ENCODE peak calls at places on chromosomes 7 and 10, in four cellular contexts. O is prostate gland, K is breast epithelium, L is stomach. W is an unnamed sample. For H3K4me1, the result is how much of the 10 kb centered on the place peaks cover.

GRCh38 chr7:155405399-155406318 is 52.3 kb upstream of the EN2 start:
- DNase-seq in K (no peak), L (no peak), O (no peak), W (no peak)

GRCh38 chr10:118238573-118239240 is 103.4 kb downstream of the FAM204A start:
- DNase-seq in K (no peak), L (no peak), O (no peak), W (no peak)

GRCh38 chr10:123007558-123008378 is 827 bp downstream of the IKZF5 start:
- DNase-seq in L (peak), K (no peak), O (peak), W (peak)

GRCh38 chr7:155986497-155987160 is 174.4 kb upstream of the SHH start:
- DNase-seq in K (no peak), L (no peak), O (no peak), W (peak)

GRCh38 chr7:149799397-149800168 is 26.2 kb upstream of the ZNF467 start:
- DNase-seq in O (no peak), K (no peak), L (peak), W (no peak)

GRCh38 chr7:81638216-81638615 is 131.6 kb downstream of the HGF start:
- DNase-seq in O (no peak), K (no peak), L (no peak), W (no peak)

GRCh38 chr7:29895557-29895956 is 89.2 kb downstream of the WIPF3 start:
- DNase-seq in O (no peak), K (no peak), L (no peak), W (no peak)

GRCh38 chr10:37623506-37623905 is 233.9 kb downstream of the ZNF248 start:
- DNase-seq in O (no peak), L (no peak), K (no peak), W (no peak)

GRCh38 chr10:98326621-98327027 is 58.6 kb upstream of the LOXL4 start:
- DNase-seq in L (no peak), K (no peak), O (no peak), W (no peak)

GRCh38 chr10:58625070-58625469 is 112.4 kb downstream of the BICC1 start:
- DNase-seq in L (no peak), O (no peak), K (no peak), W (no peak)

GRCh38 chr7:80259-81236 is 111.8 kb upstream of the FAM20C start:
- DNase-seq in L (peak), K (no peak), O (no peak), W (peak)

GRCh38 chr10:60901561-60902235 is 42.3 kb downstream of the RHOBTB1 start:
- DNase-seq in O (no peak), L (peak), K (no peak), W (no peak)

GRCh38 chr7:156635529-156636385 is 4.8 kb upstream of the RNF32 start:
- DNase-seq in O (no peak), K (no peak), L (no peak), W (no peak)

GRCh38 chr10:86267286-86268195 is 99.1 kb downstream of the GRID1 start:
- DNase-seq in O (no peak), K (no peak), L (peak), W (peak)

GRCh38 chr7:38211940-38212339 is 33.9 kb downstream of the STARD3NL start:
- DNase-seq in K (no peak), L (no peak), O (no peak), W (peak)

GRCh38 chr7:159120540-159120919 is 24.1 kb downstream of the VIPR2 start:
- DNase-seq in O (no peak), K (no peak), L (no peak), W (no peak)

GRCh38 chr10:42929236-42929635 is 146.6 kb downstream of the BMS1 start:
- DNase-seq in L (no peak), O (no peak), K (no peak), W (no peak)

GRCh38 chr7:29319719-29320521 is 125.3 kb downstream of the CHN2 start:
- DNase-seq in K (no peak), O (no peak), L (no peak), W (no peak)

GRCh38 chr10:79378647-79379511 is 31.6 kb downstream of the PPIF start:
- DNase-seq in K (peak), L (peak), O (no peak), W (peak)

GRCh38 chr7:51785171-51785570 is 468.6 kb upstream of the COBL start:
- DNase-seq in O (no peak), K (no peak), L (no peak), W (no peak)

GRCh38 chr7:86972072-86972471 is 87.4 kb downstream of the ELAPOR2 start:
- DNase-seq in K (no peak), L (no peak), O (no peak), W (no peak)

GRCh38 chr7:152313217-152313616 is 122.6 kb downstream of the KMT2C start:
- DNase-seq in L (no peak), O (no peak), K (no peak), W (no peak)

GRCh38 chr7:131109757-131110293 is 217.9 kb upstream of the MKLN1 start:
- DNase-seq in O (peak), L (peak), K (peak), W (peak)

GRCh38 chr7:75842836-75843446 is 29.3 kb upstream of the CCL24 start:
- DNase-seq in K (no peak), L (peak), O (peak), W (no peak)

GRCh38 chr10:101903827-101904520 is 60.4 kb upstream of the KCNIP2 start:
- DNase-seq in O (no peak), K (no peak), L (no peak), W (no peak)

GRCh38 chr10:94992811-94993210 is 54.4 kb downstream of the CYP2C9 start:
- DNase-seq in K (no peak), L (no peak), O (no peak), W (no peak)

GRCh38 chr10:126905776-126906703 is 812 bp downstream of the DOCK1 start:
- DNase-seq in O (no peak), L (peak), K (peak), W (peak)

GRCh38 chr10:96512997-96513685 is 585 bp downstream of the TLL2 start:
- DNase-seq in L (no peak), K (no peak), O (no peak), W (no peak)

GRCh38 chr7:3172768-3173280 is 128.2 kb upstream of the SDK1 start:
- DNase-seq in L (no peak), O (no peak), K (no peak), W (no peak)
- TF ChIP-seq CTCF in L (no peak), O (no peak), K (no peak), W (no peak)

GRCh38 chr7:2521341-2521745 is 1.8 kb downstream of the LFNG start:
- DNase-seq in L (no peak), K (no peak), O (no peak), W (no peak)

GRCh38 chr7:2520808-2521146 is 1.2 kb downstream of the LFNG start:
- DNase-seq in K (no peak), O (no peak), L (no peak), W (no peak)

GRCh38 chr7:2523461-2523905 is 3.9 kb downstream of the LFNG start:
- DNase-seq in K (peak), L (peak), O (peak), W (no peak)

GRCh38 chr7:2522780-2523433 is 3.3 kb downstream of the LFNG start:
- DNase-seq in O (peak), L (no peak), K (peak), W (no peak)

DNA sequence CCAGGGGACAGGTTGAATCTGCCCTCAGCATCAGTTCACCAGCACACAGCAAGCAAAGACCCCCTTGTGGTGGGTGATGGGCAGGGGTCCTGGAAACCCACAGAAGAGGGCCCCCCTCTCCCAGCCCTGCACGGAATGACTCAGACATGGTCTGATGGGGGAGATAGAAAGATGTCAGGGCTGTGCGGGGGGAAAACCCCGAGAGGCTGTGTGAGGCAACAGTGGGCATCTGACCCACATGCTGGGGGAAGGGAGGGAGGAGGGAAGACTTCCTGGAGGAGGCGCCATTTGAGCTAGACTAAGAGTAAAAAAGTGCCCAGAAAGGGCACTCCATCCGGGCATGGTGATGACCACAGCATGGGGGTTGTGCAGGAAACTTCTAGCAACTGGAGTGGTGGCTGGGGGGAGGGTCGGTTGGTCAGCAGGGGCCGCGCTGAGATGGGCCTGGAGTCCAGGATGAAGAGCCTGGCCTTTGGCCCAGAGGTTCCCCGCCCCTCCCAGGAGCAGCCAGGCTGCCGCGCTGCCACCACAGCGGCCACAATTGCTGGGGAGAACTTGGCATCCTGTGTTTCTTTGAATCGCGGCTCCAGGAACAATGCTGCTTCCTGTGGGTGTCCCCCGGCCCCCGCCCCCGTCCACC is 2.5 kb downstream of the LFNG start:
- DNase-seq in K (no peak), O (no peak), L (no peak), W (no peak)
- H3K4me1 ChIP-seq in K (under half), O (under half), L (half or more), W (under half)

GRCh38 chr10:74641659-74642058 is 184.7 kb upstream of the KAT6B start:
- DNase-seq in K (no peak), L (no peak), O (no peak), W (no peak)
- TF ChIP-seq POLR2AphosphoS5 in K (no peak), L (no peak), O (no peak), W (no peak)

GRCh38 chr7:100875356-100875751 is 451 bp downstream of the SRRT start:
- DNase-seq in L (no peak), K (no peak), O (no peak), W (peak)

GRCh38 chr7:100873599-100874299 is 1.2 kb upstream of the SRRT start:
- DNase-seq in L (no peak), K (no peak), O (no peak), W (no peak)

GRCh38 chr7:100874300-100874576 is 665 bp upstream of the SRRT start:
- DNase-seq in L (no peak), O (no peak), K (no peak), W (no peak)

GRCh38 chr7:100878013-100878412 is 3.1 kb downstream of the SRRT start:
- DNase-seq in L (no peak), K (no peak), O (no peak), W (no peak)

DNA sequence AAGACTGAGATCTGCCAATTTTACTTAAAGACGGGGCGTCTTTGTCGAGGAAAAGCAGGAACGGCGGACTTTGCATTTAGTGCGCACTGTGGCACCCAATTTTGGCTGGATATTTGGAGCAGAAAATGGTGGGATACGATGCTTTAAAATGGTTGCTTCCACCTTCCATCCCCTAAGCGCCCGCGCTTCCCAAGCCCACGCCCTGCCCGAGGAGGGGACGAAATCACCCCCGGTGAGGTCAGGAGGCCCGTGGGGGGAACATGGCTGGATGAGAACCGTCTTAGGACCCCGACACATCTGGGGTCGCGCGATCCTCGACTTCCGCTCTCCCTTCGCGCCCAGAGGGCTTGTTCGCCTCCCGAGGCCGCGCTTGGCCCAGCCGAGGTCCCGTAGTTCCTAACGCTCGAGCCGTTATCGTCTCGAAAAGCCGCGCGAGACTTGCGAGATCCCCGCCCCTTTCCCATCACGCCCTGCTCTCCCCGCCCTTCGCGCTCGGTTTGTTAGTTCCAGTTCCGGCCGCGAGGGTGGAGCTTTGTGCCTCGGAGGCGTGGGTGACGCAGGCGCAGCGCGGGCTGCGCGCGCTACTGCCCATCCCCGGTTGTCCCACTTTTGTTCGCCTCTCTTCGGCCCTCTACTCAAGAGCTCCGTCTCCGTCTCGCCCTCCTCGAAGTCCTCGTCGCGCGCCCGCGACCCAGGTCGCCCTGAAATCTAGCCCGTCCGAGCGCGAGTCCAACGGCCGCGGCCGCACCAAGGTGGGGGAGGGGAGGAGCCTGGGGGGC is at the start of gene SRRT:
- DNase-seq in K (peak), L (peak), O (peak), W (peak)
- TF ChIP-seq CTCF in K (peak), L (no peak), O (peak), W (peak)

GRCh38 chr10:103712146-103712545 is 143.2 kb downstream of the SH3PXD2A start:
- DNase-seq in L (no peak), K (peak), O (no peak), W (no peak)

GRCh38 chr10:103712898-103713498 is 142.4 kb downstream of the SH3PXD2A start:
- DNase-seq in K (peak), L (peak), O (peak), W (peak)

GRCh38 chr10:103714232-103714891 is 141.0 kb downstream of the SH3PXD2A start:
- DNase-seq in L (no peak), O (no peak), K (no peak), W (no peak)

GRCh38 chr10:103715430-103715829 is 139.9 kb downstream of the SH3PXD2A start:
- DNase-seq in L (no peak), O (no peak), K (no peak), W (no peak)

GRCh38 chr10:103713676-103714075 is 141.7 kb downstream of the SH3PXD2A start:
- DNase-seq in O (no peak), L (no peak), K (no peak), W (no peak)
- H3K4me1 ChIP-seq in O (under half), L (under half), K (under half), W (under half)